ENCODE peak calls at places on chromosomes 1 and 21, in eight cellular contexts. U is endothelial cell, G is lower leg skin, A is fibroblast of pulmonary artery, M is stomach, P is fibroblast of the aortic adventitia, J is tibial artery, O is fibroblast of mammary gland. R is an unnamed sample.

GRCh38 chr1:244302889-244303609 is 148.7 kb downstream of the ADSS2 start:
- DNase-seq in J (no peak), A (peak), U (no peak), G (no peak), P (peak), M (no peak), O (peak), R (no peak)

GRCh38 chr1:10631121-10631810 is 156.5 kb downstream of the PEX14 start:
- DNase-seq in P (no peak), G (no peak), O (no peak), A (no peak), J (no peak), M (no peak), U (no peak), R (no peak)

GRCh38 chr1:176515310-176515709 is 52.3 kb downstream of the PAPPA2 start:
- DNase-seq in P (peak), U (no peak), O (peak), A (peak), M (no peak), J (no peak), G (no peak), R (no peak)

GRCh38 chr1:234998174-234998741 is 130.4 kb downstream of the TOMM20 start:
- DNase-seq in U (no peak), P (no peak), A (peak), O (peak), G (peak), J (peak), M (peak), R (no peak)

GRCh38 chr1:231643333-231644237 is 17.0 kb downstream of the DISC1 start:
- DNase-seq in G (no peak), P (no peak), O (no peak), J (no peak), A (no peak), U (no peak), M (no peak), R (no peak)

GRCh38 chr1:164855930-164856329 is 296.9 kb downstream of the PBX1 start:
- DNase-seq in P (no peak), U (no peak), M (no peak), A (no peak), O (no peak), G (no peak), J (no peak), R (no peak)

GRCh38 chr1:97739596-97740103 is 181.2 kb downstream of the DPYD start:
- DNase-seq in M (no peak), G (no peak), O (peak), J (no peak), U (no peak), A (no peak), P (peak), R (no peak)

GRCh38 chr1:52571783-52572182 is 18.9 kb upstream of the TUT4 start:
- DNase-seq in A (peak), J (no peak), U (no peak), M (no peak), G (no peak), P (peak), O (peak), R (peak)

GRCh38 chr1:20469406-20470076 is 16.5 kb downstream of the CAMK2N1 start:
- DNase-seq in G (no peak), P (no peak), M (no peak), U (no peak), O (no peak), A (peak), J (no peak), R (no peak)

GRCh38 chr1:22658385-22659163 is 5.5 kb downstream of the C1QB start:
- DNase-seq in J (no peak), P (no peak), U (no peak), A (no peak), O (no peak), G (no peak), M (no peak), R (no peak)

GRCh38 chr21:35754583-35754982 is 305.7 kb downstream of the SETD4 start:
- DNase-seq in A (no peak), U (no peak), J (no peak), G (no peak), P (no peak), O (no peak), M (no peak), R (no peak)

GRCh38 chr1:24714859-24715520 is 30.3 kb upstream of the CLIC4 start:
- DNase-seq in O (peak), M (no peak), G (no peak), P (peak), U (no peak), A (peak), J (no peak), R (peak)

GRCh38 chr1:160850993-160851392 is 11.7 kb downstream of the CD244 start:
- DNase-seq in U (no peak), M (no peak), P (no peak), G (no peak), O (no peak), J (no peak), A (no peak), R (no peak)

GRCh38 chr1:20370628-20371200 is 80.0 kb downstream of the VWA5B1 start:
- DNase-seq in J (no peak), M (no peak), G (no peak), P (no peak), U (no peak), O (peak), A (no peak), R (no peak)

GRCh38 chr21:28066051-28066450 is 926.6 kb downstream of the LTN1 start:
- DNase-seq in O (peak), A (no peak), P (peak), U (no peak), J (no peak), G (no peak), M (no peak), R (no peak)

GRCh38 chr1:37317870-37318431 is 156.4 kb upstream of the ZC3H12A start:
- DNase-seq in G (no peak), O (no peak), M (no peak), P (no peak), J (no peak), A (no peak), U (no peak), R (no peak)

GRCh38 chr1:235054466-235054865 is 74.2 kb downstream of the TOMM20 start:
- DNase-seq in U (no peak), J (no peak), A (no peak), G (no peak), O (no peak), M (no peak), P (no peak), R (no peak)

GRCh38 chr1:201266774-201267173 is 16.5 kb upstream of the PKP1 start:
- DNase-seq in G (peak), M (peak), U (no peak), A (peak), P (peak), J (no peak), O (peak), R (no peak)

GRCh38 chr1:234871710-234872262 is 256.9 kb downstream of the TOMM20 start:
- DNase-seq in U (no peak), M (no peak), A (peak), G (no peak), P (peak), O (peak), J (no peak), R (no peak)

GRCh38 chr1:32623775-32624174 is 26.6 kb downstream of the ZBTB8OS start:
- DNase-seq in A (no peak), P (no peak), U (no peak), J (no peak), M (no peak), O (no peak), G (no peak), R (peak)

GRCh38 chr1:32618673-32619221 is 31.6 kb downstream of the ZBTB8OS start:
- DNase-seq in M (no peak), J (no peak), P (peak), A (peak), U (no peak), O (peak), G (no peak), R (no peak)

GRCh38 chr1:32622806-32623694 is 27.3 kb downstream of the ZBTB8OS start:
- DNase-seq in M (no peak), J (no peak), O (no peak), A (no peak), U (no peak), G (no peak), P (no peak), R (peak)

GRCh38 chr1:32622205-32622604 is 28.1 kb downstream of the ZBTB8OS start:
- DNase-seq in A (no peak), J (no peak), G (no peak), O (no peak), P (no peak), M (no peak), U (no peak), R (no peak)

DNA sequence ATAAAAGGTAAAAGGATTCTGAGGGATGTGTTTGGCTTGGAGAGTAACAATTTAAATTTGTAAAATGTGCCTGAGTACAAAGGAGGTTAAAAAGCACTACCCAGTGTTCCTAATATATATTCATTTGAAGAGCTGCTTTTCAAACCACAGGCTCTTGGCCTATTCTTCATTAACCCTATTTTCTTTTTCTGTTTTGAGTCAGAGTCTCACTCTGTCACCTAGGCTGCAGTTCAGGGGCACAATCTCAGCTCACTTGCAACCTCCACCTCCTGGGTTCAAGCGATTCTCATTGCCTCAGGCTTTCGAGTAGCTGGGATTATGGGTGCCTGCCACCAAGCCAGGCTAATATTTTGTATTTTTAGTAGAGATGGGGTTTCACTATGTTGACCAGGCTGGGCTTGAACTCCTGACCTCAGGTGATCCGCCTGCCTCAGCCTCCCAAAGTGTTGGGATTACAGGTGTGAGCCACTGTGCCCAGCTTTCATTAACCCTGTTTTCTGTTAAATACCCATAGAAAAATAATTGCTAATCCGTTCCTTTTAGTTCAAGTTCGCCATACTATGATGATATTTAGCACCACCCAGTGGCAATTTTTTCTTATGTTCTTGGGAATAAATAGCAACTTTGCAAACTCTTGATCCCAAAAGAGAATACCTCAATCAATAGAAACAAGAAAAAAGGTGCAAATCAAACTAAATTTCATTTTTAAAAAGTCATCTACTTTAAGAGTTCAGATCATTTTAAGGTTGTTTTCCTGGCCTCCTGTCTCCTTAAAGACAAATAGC is 30.5 kb downstream of the ZBTB8OS start:
- DNase-seq in U (no peak), M (no peak), J (no peak), P (peak), G (no peak), A (peak), O (peak), R (peak)
- TF ChIP-seq CTCF in U (no peak), M (no peak), J (no peak), P (peak), G (no peak), A (peak), O (peak), R (no peak)

GRCh38 chr1:220526294-220526693 is 1.6 kb upstream of the MARK1 start:
- DNase-seq in A (peak), G (no peak), M (no peak), J (no peak), P (no peak), O (no peak), U (no peak), R (no peak)
- TF ChIP-seq CTCF in A (peak), G (no peak), M (no peak), J (no peak), P (no peak), O (peak), U (no peak), R (no peak)

DNA sequence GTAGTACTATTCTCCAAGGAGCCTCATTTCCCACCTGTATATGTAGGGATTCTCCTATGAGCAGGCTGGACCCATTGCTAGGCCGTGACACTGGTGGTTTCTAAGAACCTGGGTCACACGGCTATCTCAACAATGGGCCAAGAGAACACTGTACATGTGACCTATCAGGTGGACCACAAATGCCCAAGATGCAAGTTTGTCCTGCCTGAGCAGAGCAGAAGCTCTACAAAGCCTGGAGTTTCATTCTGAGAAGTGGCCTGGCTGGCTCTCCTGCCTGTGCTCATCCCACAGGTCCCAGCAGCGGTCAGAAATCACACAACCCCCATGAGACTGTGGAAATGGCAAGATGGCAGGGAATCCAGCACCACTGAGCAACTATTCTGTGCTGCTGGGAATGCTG is 17.2 kb downstream of the THEMIS2 start:
- DNase-seq in U (no peak), A (no peak), M (no peak), J (no peak), O (no peak), G (no peak), P (no peak), R (no peak)
- TF ChIP-seq CTCF in U (no peak), A (no peak), M (no peak), J (no peak), O (no peak), G (no peak), P (no peak), R (no peak)

GRCh38 chr1:191752342-191752741 is 405.9 kb upstream of the RGS18 start:
- DNase-seq in A (no peak), G (no peak), P (no peak), J (no peak), O (no peak), U (no peak), M (no peak), R (no peak)
- TF ChIP-seq CTCF in A (no peak), G (no peak), P (no peak), J (no peak), O (no peak), U (no peak), M (no peak), R (no peak)

GRCh38 chr1:116231752-116232151 is 120.6 kb downstream of the MAB21L3 start:
- DNase-seq in P (no peak), A (no peak), G (no peak), J (no peak), M (peak), O (no peak), U (no peak), R (no peak)

GRCh38 chr1:116228501-116228900 is 117.3 kb downstream of the MAB21L3 start:
- DNase-seq in J (no peak), U (no peak), A (no peak), M (no peak), O (no peak), P (no peak), G (no peak), R (no peak)

GRCh38 chr1:116230712-116231111 is 119.5 kb downstream of the MAB21L3 start:
- DNase-seq in U (no peak), O (no peak), J (no peak), A (no peak), P (no peak), G (no peak), M (no peak), R (no peak)

DNA sequence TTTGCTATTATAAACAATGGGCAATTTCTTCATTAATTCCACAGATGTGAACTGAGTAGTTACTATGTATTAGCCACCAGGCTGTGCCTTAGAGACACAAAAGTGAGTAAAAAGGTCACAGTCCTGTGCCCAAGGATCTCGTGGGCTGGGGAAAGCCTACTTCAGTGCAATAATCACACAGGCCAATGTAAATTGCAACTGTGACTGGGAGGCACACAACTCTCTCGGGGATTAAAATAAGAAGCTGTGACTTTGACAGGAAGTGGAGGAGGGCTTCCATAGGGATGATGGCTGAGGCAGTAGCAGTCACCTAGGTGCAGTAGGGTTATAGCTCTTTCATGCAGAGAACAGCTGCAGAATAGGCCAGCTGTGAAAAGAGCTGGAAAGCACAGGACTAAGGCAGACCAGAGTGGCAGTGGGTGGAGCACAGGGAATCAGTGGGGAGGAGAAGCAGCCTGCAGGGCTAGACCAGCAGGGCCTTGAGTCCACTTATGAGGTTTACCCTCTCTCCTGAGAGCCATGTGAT is 121.9 kb downstream of the MAB21L3 start:
- DNase-seq in A (peak), O (no peak), P (no peak), G (no peak), M (no peak), J (no peak), U (no peak), R (peak)
- TF ChIP-seq CTCF in A (no peak), O (no peak), P (no peak), G (no peak), M (no peak), J (no peak), U (no peak), R (peak)

GRCh38 chr1:245345191-245345884 is 190.6 kb downstream of the KIF26B start:
- DNase-seq in U (no peak), G (no peak), P (no peak), J (no peak), M (no peak), A (no peak), O (no peak), R (no peak)
- TF ChIP-seq CTCF in U (no peak), G (no peak), P (no peak), J (no peak), M (no peak), A (no peak), O (no peak), R (no peak)

GRCh38 chr1:167408355-167408754 is 110.0 kb downstream of the CD247 start:
- DNase-seq in O (no peak), G (no peak), M (no peak), U (no peak), A (no peak), P (no peak), J (no peak), R (no peak)

GRCh38 chr1:167412920-167413319 is 105.4 kb downstream of the CD247 start:
- DNase-seq in G (no peak), A (no peak), O (no peak), U (no peak), J (no peak), P (no peak), M (no peak), R (no peak)

GRCh38 chr1:167413328-167413727 is 105.0 kb downstream of the CD247 start:
- DNase-seq in P (no peak), O (no peak), U (no peak), A (no peak), J (no peak), M (no peak), G (no peak), R (no peak)

GRCh38 chr1:167412072-167412471 is 106.3 kb downstream of the CD247 start:
- DNase-seq in G (no peak), U (no peak), M (no peak), A (no peak), J (no peak), P (no peak), O (no peak), R (no peak)

DNA sequence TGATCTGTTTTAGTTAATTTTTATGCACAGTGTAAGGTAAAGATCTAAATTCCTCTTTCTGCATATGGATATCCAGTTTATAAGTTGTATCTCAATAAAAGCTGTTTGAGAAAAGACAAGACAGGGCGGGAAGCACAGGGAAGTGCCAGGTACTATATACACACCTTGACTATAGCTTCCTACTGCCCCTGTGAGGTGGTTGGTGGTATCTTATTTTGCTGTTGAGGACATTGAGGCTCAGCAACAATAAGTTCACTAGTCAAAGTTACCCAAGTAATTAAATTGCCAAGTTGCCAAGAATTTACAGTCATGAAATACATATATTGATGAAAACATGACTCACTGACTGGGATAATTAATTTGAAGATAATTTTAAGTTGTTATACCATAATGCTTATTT is 109.1 kb downstream of the CD247 start:
- DNase-seq in U (no peak), G (no peak), P (no peak), A (no peak), O (no peak), J (no peak), M (no peak), R (no peak)
- TF ChIP-seq CTCF in U (no peak), G (no peak), P (no peak), A (no peak), O (no peak), J (no peak), M (no peak), R (peak)

DNA sequence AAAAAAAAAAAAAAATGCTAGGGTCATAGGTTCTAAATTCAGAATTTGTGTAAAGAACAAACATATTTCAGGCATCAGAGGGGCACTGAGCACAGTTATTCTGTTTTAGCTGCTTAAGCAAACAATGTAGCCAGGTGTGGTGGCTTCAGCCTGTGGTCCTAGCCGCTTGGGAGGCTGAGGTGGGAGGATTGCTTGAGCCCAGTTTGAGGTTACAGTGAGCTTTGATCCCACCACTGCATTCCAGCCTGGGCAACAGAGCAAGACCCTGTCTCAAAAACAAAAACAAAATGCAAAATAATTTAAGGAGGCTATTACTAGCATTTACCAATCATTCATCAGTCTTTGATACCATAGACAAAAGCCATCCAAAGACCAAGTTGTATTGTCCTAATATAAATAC is 49.7 kb upstream of the CDC42BPA start:
- DNase-seq in J (no peak), G (no peak), P (no peak), U (no peak), A (no peak), O (no peak), M (no peak), R (no peak)
- TF ChIP-seq CTCF in J (no peak), G (no peak), P (no peak), U (no peak), A (no peak), O (no peak), M (no peak), R (no peak)